ENCODE peak calls at places on chromosomes 13 and 19, in nine cellular contexts. One of them, this sample, is unnamed.

GRCh38 chr13:33109801-33110200 is 93.6 kb downstream of the KL start:
- DNase-seq in lung: no peak
- DNase-seq in SK-N-SH: no peak
- DNase-seq in esophagus squamous epithelium: no peak
- DNase-seq in CD8-positive, alpha-beta memory T cell: no peak
- DNase-seq in cardiac muscle cell: no peak
- DNase-seq in fibroblast of lung: no peak
- DNase-seq in AG04450: no peak
- DNase-seq in hepatocyte: no peak
- DNase-seq in this sample: no peak

GRCh38 chr19:32603961-32604360 is 23.0 kb downstream of the PDCD5 start:
- DNase-seq in hepatocyte: no peak
- DNase-seq in esophagus squamous epithelium: no peak
- DNase-seq in AG04450: no peak
- DNase-seq in fibroblast of lung: no peak
- DNase-seq in CD8-positive, alpha-beta memory T cell: no peak
- DNase-seq in SK-N-SH: no peak
- DNase-seq in cardiac muscle cell: no peak
- DNase-seq in lung: no peak
- DNase-seq in this sample: no peak

GRCh38 chr19:13154241-13154778 is 4.1 kb downstream of the IER2 start:
- DNase-seq in lung: peak
- DNase-seq in cardiac muscle cell: peak
- DNase-seq in CD8-positive, alpha-beta memory T cell: peak
- DNase-seq in AG04450: peak
- DNase-seq in esophagus squamous epithelium: peak
- DNase-seq in fibroblast of lung: peak
- DNase-seq in SK-N-SH: peak
- DNase-seq in hepatocyte: peak
- DNase-seq in this sample: peak

GRCh38 chr13:39876258-39876657 is 220.8 kb downstream of the COG6 start:
- DNase-seq in fibroblast of lung: peak
- DNase-seq in cardiac muscle cell: no peak
- DNase-seq in AG04450: peak
- DNase-seq in SK-N-SH: no peak
- DNase-seq in CD8-positive, alpha-beta memory T cell: no peak
- DNase-seq in esophagus squamous epithelium: no peak
- DNase-seq in hepatocyte: no peak
- DNase-seq in lung: no peak
- DNase-seq in this sample: no peak

GRCh38 chr19:34556500-34556899 is 74.9 kb downstream of the WTIP start:
- DNase-seq in CD8-positive, alpha-beta memory T cell: no peak
- DNase-seq in SK-N-SH: no peak
- DNase-seq in lung: no peak
- DNase-seq in esophagus squamous epithelium: no peak
- DNase-seq in cardiac muscle cell: peak
- DNase-seq in hepatocyte: peak
- DNase-seq in AG04450: no peak
- DNase-seq in fibroblast of lung: no peak
- DNase-seq in this sample: no peak

GRCh38 chr13:49807681-49808080 is 15.2 kb upstream of the KPNA3 start:
- DNase-seq in lung: no peak
- DNase-seq in fibroblast of lung: no peak
- DNase-seq in esophagus squamous epithelium: no peak
- DNase-seq in CD8-positive, alpha-beta memory T cell: no peak
- DNase-seq in cardiac muscle cell: no peak
- DNase-seq in AG04450: no peak
- DNase-seq in SK-N-SH: no peak
- DNase-seq in hepatocyte: peak
- DNase-seq in this sample: no peak

GRCh38 chr13:103931885-103932284 is 865.7 kb upstream of the SLC10A2 start:
- DNase-seq in hepatocyte: no peak
- DNase-seq in AG04450: no peak
- DNase-seq in esophagus squamous epithelium: no peak
- DNase-seq in SK-N-SH: no peak
- DNase-seq in CD8-positive, alpha-beta memory T cell: no peak
- DNase-seq in lung: no peak
- DNase-seq in cardiac muscle cell: no peak
- DNase-seq in fibroblast of lung: no peak
- DNase-seq in this sample: no peak

GRCh38 chr13:94759120-94759728 is 46.9 kb upstream of the SOX21 start:
- DNase-seq in cardiac muscle cell: no peak
- DNase-seq in AG04450: no peak
- DNase-seq in SK-N-SH: no peak
- DNase-seq in fibroblast of lung: no peak
- DNase-seq in CD8-positive, alpha-beta memory T cell: no peak
- DNase-seq in esophagus squamous epithelium: no peak
- DNase-seq in hepatocyte: no peak
- DNase-seq in lung: no peak
- DNase-seq in this sample: no peak

GRCh38 chr13:36552334-36552733 is 120.0 kb downstream of the CCNA1 start:
- DNase-seq in CD8-positive, alpha-beta memory T cell: no peak
- DNase-seq in fibroblast of lung: no peak
- DNase-seq in lung: no peak
- DNase-seq in AG04450: no peak
- DNase-seq in hepatocyte: no peak
- DNase-seq in SK-N-SH: no peak
- DNase-seq in cardiac muscle cell: no peak
- DNase-seq in esophagus squamous epithelium: no peak
- DNase-seq in this sample: no peak

GRCh38 chr19:8610041-8610927 is at the start of gene ADAMTS10:
- DNase-seq in SK-N-SH: peak
- DNase-seq in AG04450: no peak
- DNase-seq in esophagus squamous epithelium: no peak
- DNase-seq in fibroblast of lung: peak
- DNase-seq in lung: no peak
- DNase-seq in hepatocyte: peak
- DNase-seq in cardiac muscle cell: peak
- DNase-seq in CD8-positive, alpha-beta memory T cell: peak
- DNase-seq in this sample: peak

GRCh38 chr19:44807652-44808462 is 1.0 kb upstream of the BCAM start:
- DNase-seq in CD8-positive, alpha-beta memory T cell: no peak
- DNase-seq in hepatocyte: peak
- DNase-seq in cardiac muscle cell: peak
- DNase-seq in lung: peak
- DNase-seq in esophagus squamous epithelium: no peak
- DNase-seq in SK-N-SH: peak
- DNase-seq in AG04450: no peak
- DNase-seq in fibroblast of lung: peak
- DNase-seq in this sample: no peak

GRCh38 chr13:113654175-113654560 is 3.8 kb downstream of the ATP4B start:
- DNase-seq in CD8-positive, alpha-beta memory T cell: no peak
- DNase-seq in esophagus squamous epithelium: no peak
- DNase-seq in SK-N-SH: no peak
- DNase-seq in AG04450: no peak
- DNase-seq in fibroblast of lung: no peak
- DNase-seq in lung: no peak
- DNase-seq in cardiac muscle cell: no peak
- DNase-seq in hepatocyte: no peak
- DNase-seq in this sample: no peak

GRCh38 chr19:46218160-46218559 is 11.4 kb upstream of the IGFL1 start:
- DNase-seq in lung: no peak
- DNase-seq in CD8-positive, alpha-beta memory T cell: no peak
- DNase-seq in AG04450: no peak
- DNase-seq in cardiac muscle cell: peak
- DNase-seq in esophagus squamous epithelium: no peak
- DNase-seq in hepatocyte: peak
- DNase-seq in fibroblast of lung: peak
- DNase-seq in SK-N-SH: no peak
- DNase-seq in this sample: no peak

GRCh38 chr19:1406496-1406817 is 929 bp upstream of the DAZAP1 start:
- DNase-seq in esophagus squamous epithelium: no peak
- DNase-seq in fibroblast of lung: no peak
- DNase-seq in CD8-positive, alpha-beta memory T cell: no peak
- DNase-seq in lung: no peak
- DNase-seq in cardiac muscle cell: no peak
- DNase-seq in hepatocyte: no peak
- DNase-seq in AG04450: no peak
- DNase-seq in SK-N-SH: no peak
- DNase-seq in this sample: no peak

GRCh38 chr19:4567584-4568071 is 8.1 kb upstream of the SEMA6B start:
- DNase-seq in SK-N-SH: peak
- DNase-seq in esophagus squamous epithelium: no peak
- DNase-seq in fibroblast of lung: peak
- DNase-seq in AG04450: no peak
- DNase-seq in cardiac muscle cell: peak
- DNase-seq in hepatocyte: peak
- DNase-seq in CD8-positive, alpha-beta memory T cell: peak
- DNase-seq in lung: peak
- DNase-seq in this sample: peak

GRCh38 chr19:1081301-1082164 is 13.6 kb downstream of the POLR2E start:
- DNase-seq in CD8-positive, alpha-beta memory T cell: no peak
- DNase-seq in lung: no peak
- DNase-seq in esophagus squamous epithelium: no peak
- DNase-seq in fibroblast of lung: no peak
- DNase-seq in cardiac muscle cell: no peak
- DNase-seq in SK-N-SH: no peak
- DNase-seq in hepatocyte: peak
- DNase-seq in AG04450: no peak
- DNase-seq in this sample: peak

GRCh38 chr19:54478677-54479266 is 5.7 kb upstream of the CDC42EP5 start:
- DNase-seq in hepatocyte: peak
- DNase-seq in cardiac muscle cell: peak
- DNase-seq in AG04450: no peak
- DNase-seq in esophagus squamous epithelium: no peak
- DNase-seq in CD8-positive, alpha-beta memory T cell: no peak
- DNase-seq in SK-N-SH: peak
- DNase-seq in lung: no peak
- DNase-seq in fibroblast of lung: peak
- DNase-seq in this sample: no peak

GRCh38 chr19:43524922-43525835 is 1.8 kb downstream of the ETHE1 start:
- DNase-seq in hepatocyte: peak
- DNase-seq in esophagus squamous epithelium: no peak
- DNase-seq in fibroblast of lung: peak
- DNase-seq in SK-N-SH: no peak
- DNase-seq in lung: peak
- DNase-seq in AG04450: no peak
- DNase-seq in cardiac muscle cell: peak
- DNase-seq in CD8-positive, alpha-beta memory T cell: peak
- DNase-seq in this sample: peak

GRCh38 chr19:43518051-43518450 is 8.9 kb downstream of the ETHE1 start:
- DNase-seq in SK-N-SH: no peak
- DNase-seq in AG04450: no peak
- DNase-seq in CD8-positive, alpha-beta memory T cell: no peak
- DNase-seq in esophagus squamous epithelium: no peak
- DNase-seq in cardiac muscle cell: no peak
- DNase-seq in lung: no peak
- DNase-seq in fibroblast of lung: no peak
- DNase-seq in hepatocyte: no peak
- DNase-seq in this sample: no peak

GRCh38 chr19:43522929-43523328 is 4.1 kb downstream of the ETHE1 start:
- DNase-seq in SK-N-SH: no peak
- DNase-seq in hepatocyte: no peak
- DNase-seq in CD8-positive, alpha-beta memory T cell: no peak
- DNase-seq in AG04450: no peak
- DNase-seq in lung: no peak
- DNase-seq in esophagus squamous epithelium: no peak
- DNase-seq in cardiac muscle cell: no peak
- DNase-seq in fibroblast of lung: no peak
- DNase-seq in this sample: no peak

GRCh38 chr19:43519436-43520088 is 7.4 kb downstream of the ETHE1 start:
- DNase-seq in fibroblast of lung: peak
- DNase-seq in cardiac muscle cell: peak
- DNase-seq in lung: peak
- DNase-seq in AG04450: peak
- DNase-seq in SK-N-SH: peak
- DNase-seq in CD8-positive, alpha-beta memory T cell: peak
- DNase-seq in hepatocyte: peak
- DNase-seq in esophagus squamous epithelium: no peak
- DNase-seq in this sample: peak
- H3K27ac ChIP-seq in fibroblast of lung: no peak
- H3K27ac ChIP-seq in cardiac muscle cell: no peak
- H3K27ac ChIP-seq in lung: no peak
- H3K27ac ChIP-seq in AG04450: no peak
- H3K27ac ChIP-seq in SK-N-SH: no peak
- H3K27ac ChIP-seq in CD8-positive, alpha-beta memory T cell: no peak
- H3K27ac ChIP-seq in hepatocyte: no peak
- H3K27ac ChIP-seq in esophagus squamous epithelium: peak
- H3K27ac ChIP-seq in this sample: no peak

GRCh38 chr19:47713046-47714021 is at the start of gene EHD2:
- DNase-seq in esophagus squamous epithelium: no peak
- DNase-seq in cardiac muscle cell: peak
- DNase-seq in AG04450: peak
- DNase-seq in lung: peak
- DNase-seq in hepatocyte: peak
- DNase-seq in CD8-positive, alpha-beta memory T cell: peak
- DNase-seq in SK-N-SH: peak
- DNase-seq in fibroblast of lung: peak
- DNase-seq in this sample: peak
- H3K4me3 ChIP-seq in esophagus squamous epithelium: peak
- H3K4me3 ChIP-seq in cardiac muscle cell: peak
- H3K4me3 ChIP-seq in AG04450: peak
- H3K4me3 ChIP-seq in lung: peak
- H3K4me3 ChIP-seq in hepatocyte: peak
- H3K4me3 ChIP-seq in CD8-positive, alpha-beta memory T cell: no peak
- H3K4me3 ChIP-seq in SK-N-SH: peak
- H3K4me3 ChIP-seq in fibroblast of lung: peak
- H3K4me3 ChIP-seq in this sample: no peak

GRCh38 chr13:31891472-31891871 is 140.1 kb upstream of the FRY start:
- DNase-seq in lung: peak
- DNase-seq in CD8-positive, alpha-beta memory T cell: no peak
- DNase-seq in AG04450: no peak
- DNase-seq in cardiac muscle cell: peak
- DNase-seq in SK-N-SH: no peak
- DNase-seq in esophagus squamous epithelium: no peak
- DNase-seq in fibroblast of lung: no peak
- DNase-seq in hepatocyte: peak
- DNase-seq in this sample: no peak
- H3K27ac ChIP-seq in lung: no peak
- H3K27ac ChIP-seq in CD8-positive, alpha-beta memory T cell: no peak
- H3K27ac ChIP-seq in AG04450: no peak
- H3K27ac ChIP-seq in cardiac muscle cell: peak
- H3K27ac ChIP-seq in SK-N-SH: no peak
- H3K27ac ChIP-seq in esophagus squamous epithelium: no peak
- H3K27ac ChIP-seq in fibroblast of lung: no peak
- H3K27ac ChIP-seq in hepatocyte: no peak
- H3K27ac ChIP-seq in this sample: no peak

DNA sequence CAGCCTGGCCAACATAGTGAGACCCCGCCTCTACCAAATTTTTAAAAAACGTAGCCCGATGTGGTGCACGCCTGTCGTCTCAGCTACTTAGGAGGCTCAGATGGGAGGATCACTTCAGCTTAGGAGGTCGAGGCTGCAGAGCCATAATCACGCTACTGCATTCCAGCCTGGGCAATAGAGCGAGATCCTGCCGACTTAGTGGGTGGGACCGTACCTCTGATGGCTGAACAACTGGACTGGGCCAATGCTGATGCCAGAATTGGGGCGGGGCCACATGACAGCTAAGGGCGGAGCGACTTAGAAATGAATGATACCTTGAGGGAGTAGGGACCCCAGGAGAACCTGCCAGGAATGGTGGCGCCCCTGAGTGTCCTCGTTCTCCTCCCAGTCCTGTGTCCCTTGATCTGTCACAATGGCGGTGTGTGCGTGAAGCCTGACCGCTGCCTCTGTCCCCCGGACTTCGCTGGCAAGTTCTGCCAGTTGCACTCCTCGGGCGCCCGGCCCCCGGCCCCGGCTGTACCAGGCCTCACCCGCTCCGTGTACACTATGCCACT is 3.6 kb downstream of the LTBP4 start:
- DNase-seq in lung: no peak
- DNase-seq in fibroblast of lung: no peak
- DNase-seq in esophagus squamous epithelium: no peak
- DNase-seq in CD8-positive, alpha-beta memory T cell: no peak
- DNase-seq in SK-N-SH: no peak
- DNase-seq in AG04450: no peak
- DNase-seq in hepatocyte: peak
- DNase-seq in cardiac muscle cell: no peak
- DNase-seq in this sample: no peak
- H3K4me3 ChIP-seq in lung: no peak
- H3K4me3 ChIP-seq in fibroblast of lung: peak
- H3K4me3 ChIP-seq in esophagus squamous epithelium: peak
- H3K4me3 ChIP-seq in CD8-positive, alpha-beta memory T cell: peak
- H3K4me3 ChIP-seq in SK-N-SH: peak
- H3K4me3 ChIP-seq in AG04450: peak
- H3K4me3 ChIP-seq in hepatocyte: no peak
- H3K4me3 ChIP-seq in cardiac muscle cell: peak
- H3K4me3 ChIP-seq in this sample: peak